ENCODE peak calls at places on chromosomes 4 and X, in five cellular contexts. T is CD8-positive, alpha-beta T cell; S is suprapubic skin; G is adrenal gland; N is A549. L is an unnamed sample.

GRCh38 chr4:176404591-176404990 is 84.8 kb downstream of the SPCS3 start:
- DNase-seq in T (no peak), S (no peak), G (no peak), N (no peak), L (no peak)

GRCh38 chr4:123530357-123530756 is 133.8 kb downstream of the SPRY1 start:
- DNase-seq in G (no peak), T (no peak), S (no peak), N (no peak), L (no peak)

GRCh38 chr4:180336494-180337090 is 1906.6 kb upstream of the TENM3 start:
- DNase-seq in T (no peak), S (no peak), G (no peak), N (no peak), L (no peak)

GRCh38 chr4:121662225-121662624 is 34.6 kb downstream of the ANXA5 start:
- DNase-seq in T (no peak), N (no peak), S (no peak), G (no peak), L (no peak)

GRCh38 chr4:86627736-86628135 is 33.6 kb downstream of the PTPN13 start:
- DNase-seq in G (no peak), N (no peak), S (no peak), T (no peak), L (no peak)

GRCh38 chr4:81095411-81095810 is 64.9 kb downstream of the BMP3 start:
- DNase-seq in T (no peak), G (no peak), N (no peak), S (no peak), L (no peak)

GRCh38 chrX:56574861-56575260 is 11.4 kb downstream of the UBQLN2 start:
- DNase-seq in T (no peak), G (no peak), N (no peak), S (no peak), L (no peak)

GRCh38 chrX:35351212-35351611 is 408.6 kb downstream of the FAM47B start:
- DNase-seq in G (no peak), T (no peak), N (no peak), S (no peak), L (no peak)

GRCh38 chr4:155948541-155948940 is 5.1 kb downstream of the CTSO start:
- DNase-seq in N (no peak), S (no peak), T (no peak), G (no peak), L (no peak)

GRCh38 chrX:103697687-103698086 is 11.2 kb upstream of the MORF4L2 start:
- DNase-seq in G (no peak), T (no peak), S (no peak), N (no peak), L (no peak)

GRCh38 chrX:80246273-80246672 is 174.0 kb upstream of the TENT5D start:
- DNase-seq in G (no peak), S (no peak), T (no peak), N (no peak), L (no peak)

GRCh38 chr4:87589531-87589930 is 18.8 kb upstream of the DSPP start:
- DNase-seq in S (no peak), T (no peak), N (no peak), G (peak; percentile 42), L (no peak)

GRCh38 chr4:124854968-124855367 is 142.4 kb upstream of the ANKRD50 start:
- DNase-seq in T (no peak), G (no peak), S (no peak), N (no peak), L (no peak)

GRCh38 chrX:20237864-20238263 is 28.8 kb downstream of the RPS6KA3 start:
- DNase-seq in T (no peak), S (no peak), G (no peak), N (no peak), L (no peak)

GRCh38 chr4:167622481-167623240 is 388.4 kb upstream of the SPOCK3 start:
- DNase-seq in S (no peak), T (no peak), G (peak; percentile 60), N (peak; percentile 29), L (no peak)

GRCh38 chr4:170305627-170306026 is 215.9 kb upstream of the AADAT start:
- DNase-seq in N (no peak), T (no peak), G (no peak), S (no peak), L (no peak)

GRCh38 chr4:3252831-3253641 is 4.1 kb downstream of the MSANTD1 start:
- DNase-seq in N (no peak), S (no peak), G (no peak), T (no peak), L (peak; percentile 12)

GRCh38 chr4:114304567-114304966 is 294.0 kb upstream of the UGT8 start:
- DNase-seq in G (no peak), N (no peak), T (no peak), S (no peak), L (no peak)

GRCh38 chr4:30856795-30857564 is 136.8 kb downstream of the PCDH7 start:
- DNase-seq in T (no peak), N (no peak), G (no peak), S (no peak), L (no peak)

GRCh38 chr4:33071552-33071951 is 2351.4 kb downstream of the PCDH7 start:
- DNase-seq in N (no peak), S (no peak), G (no peak), T (no peak), L (no peak)

DNA sequence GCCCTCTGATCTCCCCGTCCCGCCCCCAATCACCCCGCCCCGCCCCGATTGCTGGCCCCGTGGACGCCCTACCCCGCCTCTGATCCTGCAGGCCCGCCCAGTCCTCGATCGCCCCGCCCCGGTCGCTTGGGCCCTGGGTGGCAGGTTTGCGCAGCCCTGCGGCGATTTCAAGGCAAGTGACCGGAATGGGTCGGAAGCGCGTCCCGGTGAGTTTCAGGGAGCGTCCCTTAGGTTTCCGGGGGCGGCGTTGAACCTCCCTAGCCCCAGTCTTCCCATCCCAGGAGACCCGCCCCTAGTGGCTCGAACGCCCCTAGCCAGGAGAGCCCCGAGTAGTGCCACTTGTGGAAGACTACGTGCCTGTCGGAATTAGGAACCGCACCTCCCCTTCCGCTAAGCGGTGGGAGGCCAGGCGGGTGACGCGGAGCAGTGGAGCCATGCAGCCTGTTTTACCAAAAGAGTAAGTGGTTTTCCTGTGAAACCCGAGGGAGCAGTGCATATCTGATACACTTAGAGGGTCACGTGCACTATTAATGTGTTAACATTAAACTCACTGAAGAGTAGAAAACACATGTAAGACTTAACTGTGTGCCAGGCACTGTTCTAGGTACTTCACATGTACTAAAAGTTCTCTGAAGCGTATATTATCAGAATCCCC is 350 bp upstream of the TEC start:
- DNase-seq in S (peak; percentile 95), T (peak; percentile 88), N (peak; percentile 76), G (peak; percentile 97), L (peak; percentile 95)
- TF ChIP-seq CTCF in S (no peak), T (no peak), N (no peak), G (no peak), L (peak; percentile 5)

GRCh38 chr4:163607292-163607691 is 112.8 kb downstream of the TMA16 start:
- DNase-seq in N (no peak), G (no peak), T (no peak), S (no peak), L (no peak)
- H3K4me1 ChIP-seq in N (no peaks in the 10 kb centered on the region), G (no peaks in the 10 kb centered on the region), T (no peaks in the 10 kb centered on the region), S (no peaks in the 10 kb centered on the region), L (no peaks in the 10 kb centered on the region)

GRCh38 chr4:35710343-35710742 is 534.0 kb downstream of the ARAP2 start:
- DNase-seq in N (no peak), S (no peak), T (no peak), G (no peak), L (no peak)
- H3K9me3 ChIP-seq in N (no peaks in the 10 kb centered on the region), S (peaks cover 19% of the 10 kb centered on the region), T (peaks cover 4% of the 10 kb centered on the region), G (no peaks in the 10 kb centered on the region), L (no peaks in the 10 kb centered on the region)

DNA sequence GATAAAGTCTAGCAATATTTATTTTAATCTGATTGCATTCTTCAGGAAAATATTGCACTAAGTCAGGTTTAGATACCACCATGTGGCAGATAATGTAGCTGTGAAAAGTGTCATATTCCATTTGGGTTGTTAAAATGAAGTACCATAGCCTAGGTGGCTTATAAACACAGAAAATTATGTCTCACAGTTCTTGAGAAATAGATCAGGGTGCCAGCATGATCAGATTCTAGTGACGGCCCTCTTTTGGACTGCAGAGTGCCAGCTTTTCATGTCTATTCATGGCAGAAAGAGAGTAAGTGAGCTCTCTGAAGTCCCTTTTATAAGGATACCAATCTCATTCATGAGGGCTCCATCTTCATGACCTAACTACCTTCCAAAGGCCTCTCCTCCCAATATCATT is 5.5 kb upstream of the ADGRL3 start:
- DNase-seq in N (no peak), T (no peak), S (no peak), G (no peak), L (no peak)
- TF ChIP-seq CTCF in N (no peak), T (no peak), S (no peak), G (no peak), L (no peak)

GRCh38 chr4:188018262-188018661 is 22.7 kb downstream of the ZFP42 start:
- DNase-seq in S (no peak), G (no peak), N (no peak), T (no peak), L (no peak)
- H3K4me1 ChIP-seq in S (no peaks in the 10 kb centered on the region), G (no peaks in the 10 kb centered on the region), N (peaks cover 11% of the 10 kb centered on the region), T (no peaks in the 10 kb centered on the region), L (no peaks in the 10 kb centered on the region)

GRCh38 chr4:19492611-19493010 is 759.1 kb upstream of the SLIT2 start:
- DNase-seq in N (no peak), S (no peak), G (no peak), T (no peak), L (no peak)

GRCh38 chr4:19497692-19498091 is 754.0 kb upstream of the SLIT2 start:
- DNase-seq in S (no peak), G (no peak), T (no peak), N (no peak), L (no peak)

GRCh38 chr4:19496752-19497151 is 755.0 kb upstream of the SLIT2 start:
- DNase-seq in N (no peak), T (no peak), G (no peak), S (no peak), L (no peak)

DNA sequence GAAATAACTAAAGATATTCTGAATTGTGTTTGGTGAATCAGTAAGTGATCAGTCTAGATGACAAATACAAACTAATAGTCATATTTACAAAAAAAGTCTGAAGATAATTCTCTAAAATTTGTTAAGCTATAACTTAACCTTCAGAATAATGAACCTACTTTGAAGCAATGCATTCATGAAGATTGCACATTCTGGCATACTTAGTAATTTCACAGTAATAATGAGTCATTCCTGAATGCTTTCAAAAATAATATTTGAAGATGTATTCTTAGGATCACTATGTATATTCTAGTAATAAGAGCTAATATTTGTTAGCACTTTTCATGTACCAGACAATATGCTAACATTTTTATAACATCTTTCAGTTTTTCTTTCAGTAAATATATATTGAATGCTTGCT is 756.7 kb upstream of the SLIT2 start:
- DNase-seq in T (no peak), N (no peak), G (no peak), S (no peak), L (no peak)
- H3K9me3 ChIP-seq in T (no peaks in the 10 kb centered on the region), N (no peaks in the 10 kb centered on the region), G (no peaks in the 10 kb centered on the region), S (no peaks in the 10 kb centered on the region), L (no peaks in the 10 kb centered on the region)